ENCODE peak calls at places on chromosomes 4 and X, in five cellular contexts. W is activated CD4-positive, alpha-beta T cell treated with anti-CD3 and anti-CD28 coated beads, Interleukin-2, amount 50 U/mL, for 1 hour; P is HT1080; B is nephron progenitor cell; H is hippocampal formation. O is an unnamed sample.

GRCh38 chrX:45697591-45697990 is 496.9 kb upstream of the DIPK2B start:
- DNase-seq in H (no peak), P (peak; percentile 90), B (no peak), W (no peak), O (no peak)

GRCh38 chr4:46444318-46444717 is 54.4 kb upstream of the GABRA2 start:
- DNase-seq in P (peak; percentile 30), W (no peak), H (no peak), B (no peak), O (no peak)

GRCh38 chrX:104330966-104331365 is 76.2 kb upstream of the ESX1 start:
- DNase-seq in B (no peak), W (no peak), H (no peak), P (peak; percentile 89), O (no peak)

GRCh38 chrX:12223650-12224049 is 85.4 kb downstream of the FRMPD4 start:
- DNase-seq in W (no peak), P (peak; percentile 43), H (no peak), B (no peak), O (no peak)

GRCh38 chrX:48934581-48935331 is 15.9 kb upstream of the PIM2 start:
- DNase-seq in B (no peak), W (no peak), H (no peak), P (no peak), O (no peak)

GRCh38 chr4:58093352-58093751 is 983.2 kb upstream of the IGFBP7 start:
- DNase-seq in B (no peak), W (no peak), H (no peak), P (no peak), O (no peak)

GRCh38 chr4:153010137-153010536 is 74.0 kb downstream of the FHDC1 start:
- DNase-seq in B (no peak), H (no peak), P (no peak), W (no peak), O (no peak)

GRCh38 chr4:146900295-146900694 is 45.4 kb downstream of the TTC29 start:
- DNase-seq in H (no peak), W (no peak), P (no peak), B (no peak), O (no peak)

GRCh38 chr4:168832746-168833575 is 177.1 kb downstream of the CBR4 start:
- DNase-seq in P (peak; percentile 37), B (peak; percentile 73), W (no peak), H (no peak), O (no peak)

GRCh38 chrX:30196322-30196721 is 19.0 kb upstream of the MAGEB2 start:
- DNase-seq in B (no peak), H (no peak), P (peak; percentile 22), W (no peak), O (no peak)

GRCh38 chr4:67584496-67584895 is 26.0 kb downstream of the STAP1 start:
- DNase-seq in H (no peak), P (no peak), B (no peak), W (no peak), O (no peak)

GRCh38 chr4:100828986-100829685 is 311.3 kb upstream of the EMCN start:
- DNase-seq in P (peak; percentile 62), B (no peak), W (no peak), H (peak; percentile 23), O (no peak)

GRCh38 chr4:46931981-46932380 is 22.9 kb upstream of the COX7B2 start:
- DNase-seq in P (peak; percentile 47), B (peak; percentile 46), H (peak; percentile 51), W (no peak), O (peak; percentile 49)

GRCh38 chrX:76454456-76454927 is 27.0 kb downstream of the MAGEE1 start:
- DNase-seq in W (no peak), B (peak; percentile 3), P (peak; percentile 1), H (peak; percentile 10), O (peak; percentile 14)

GRCh38 chrX:103910371-103910770 is 52.1 kb upstream of the TMSB15B start:
- DNase-seq in H (no peak), W (no peak), B (no peak), P (no peak), O (no peak)

GRCh38 chrX:105191878-105192277 is 28.6 kb downstream of the TEX13A start:
- DNase-seq in H (no peak), P (no peak), B (peak; percentile 28), W (no peak), O (no peak)

GRCh38 chr4:123284166-123284565 is 112.4 kb upstream of the SPRY1 start:
- DNase-seq in B (no peak), W (no peak), H (no peak), P (no peak), O (no peak)

GRCh38 chr4:156933633-156934258 is 37.9 kb downstream of the PDGFC start:
- DNase-seq in W (no peak), H (no peak), B (no peak), P (peak; percentile 84), O (no peak)

GRCh38 chrX:80139564-80139963 is 125.0 kb downstream of the TBX22 start:
- DNase-seq in W (no peak), H (no peak), B (peak; percentile 3), P (no peak), O (no peak)

GRCh38 chr4:118351851-118352827 is 664 bp downstream of the PRSS12 start:
- DNase-seq in H (no peak), W (peak; percentile 2), P (no peak), B (peak; percentile 56), O (no peak)

GRCh38 chr4:109676886-109677285 is 26.4 kb downstream of the CASP6 start:
- DNase-seq in W (no peak), P (no peak), H (no peak), B (no peak), O (no peak)

GRCh38 chrX:70033348-70033747 is 16.4 kb downstream of the AWAT2 start:
- DNase-seq in H (no peak), W (peak; percentile 11), P (peak; percentile 26), B (peak; percentile 60), O (no peak)

GRCh38 chr4:185343726-185344581 is 51.8 kb downstream of the LRP2BP start:
- DNase-seq in P (no peak), W (no peak), B (no peak), H (no peak), O (no peak)

GRCh38 chrX:131277543-131278115 is 11.5 kb downstream of the IGSF1 start:
- DNase-seq in H (no peak), B (peak; percentile 34), W (no peak), P (no peak), O (no peak)

GRCh38 chrX:138710311-138710791 is 1.2 kb downstream of the FGF13 start:
- DNase-seq in P (peak; percentile 0), H (no peak), W (no peak), B (peak; percentile 12), O (no peak)

GRCh38 chrX:152915541-152916241 is 17.8 kb downstream of the ZNF185 start:
- DNase-seq in H (peak; percentile 1), B (peak; percentile 56), P (peak; percentile 53), W (no peak), O (peak; percentile 13)

GRCh38 chrX:135740683-135741149 is 27.3 kb downstream of the CT45A3 start:
- DNase-seq in W (peak; percentile 26), P (peak; percentile 26), H (no peak), B (no peak), O (no peak)

GRCh38 chrX:109261279-109261678 is 220.6 kb downstream of the GUCY2F start:
- DNase-seq in H (no peak), P (no peak), W (no peak), B (no peak), O (no peak)

GRCh38 chrX:94831364-94831763 is 1157.4 kb downstream of the FAM133A start:
- DNase-seq in W (no peak), P (no peak), B (no peak), H (peak; percentile 58), O (no peak)

GRCh38 chr4:127400736-127401346 is 231.9 kb upstream of the INTU start:
- DNase-seq in W (no peak), B (peak; percentile 67), H (no peak), P (peak; percentile 59), O (peak; percentile 28)

GRCh38 chr4:168771251-168771650 is 238.8 kb downstream of the CBR4 start:
- DNase-seq in P (no peak), W (no peak), B (no peak), H (no peak), O (no peak)

GRCh38 chr4:76213415-76214268 is at the start of gene SCARB2:
- DNase-seq in B (peak; percentile 84), W (peak; percentile 67), H (peak; percentile 85), P (peak; percentile 78), O (peak; percentile 91)

GRCh38 chrX:95885074-95885473 is 799.6 kb upstream of the DIAPH2 start:
- DNase-seq in H (no peak), B (no peak), W (no peak), P (no peak), O (no peak)

GRCh38 chr4:163697121-163697520 is 202.6 kb downstream of the TMA16 start:
- DNase-seq in B (no peak), P (peak; percentile 54), H (no peak), W (no peak), O (no peak)